ENCODE peak calls at places on chromosome 12, in nine cellular contexts. X is aorta; K is heart right ventricle; H is K562; S is PC-3; Z is SJSA1; Y is CD8-positive, alpha-beta memory T cell; R is psoas muscle; T is right cardiac atrium. N is an unnamed sample.

GRCh38 chr12:16118586-16118985 is 158.9 kb downstream of the SLC15A5 start:
- DNase-seq in X (no peak), K (no peak), H (no peak), S (no peak), Z (no peak), Y (no peak), R (no peak), T (no peak), N (no peak)

GRCh38 chr12:72390146-72390545 is 118.0 kb downstream of the TRHDE start:
- DNase-seq in X (no peak), K (no peak), H (no peak), S (no peak), Z (no peak), Y (no peak), R (no peak), T (no peak), N (no peak)

GRCh38 chr12:98352218-98352811 is 163.1 kb upstream of the TMPO start:
- DNase-seq in X (no peak), K (no peak), H (no peak), S (peak; percentile 76), Z (peak; percentile 47), Y (no peak), R (no peak), T (no peak), N (no peak)

GRCh38 chr12:96421014-96421413 is 20.8 kb upstream of the CDK17 start:
- DNase-seq in X (no peak), K (no peak), H (no peak), S (no peak), Z (no peak), Y (peak; percentile 12), R (no peak), T (no peak), N (no peak)

GRCh38 chr12:120991965-120992364 is 13.6 kb downstream of the HNF1A start:
- DNase-seq in X (no peak), K (no peak), H (no peak), S (no peak), Z (no peak), Y (no peak), R (no peak), T (no peak), N (no peak)

GRCh38 chr12:11681211-11681610 is 31.7 kb downstream of the ETV6 start:
- DNase-seq in X (no peak), K (no peak), H (no peak), S (no peak), Z (no peak), Y (no peak), R (no peak), T (no peak), N (no peak)

GRCh38 chr12:70590549-70591226 is 46.5 kb downstream of the PTPRB start:
- DNase-seq in X (no peak), K (no peak), H (no peak), S (no peak), Z (no peak), Y (no peak), R (no peak), T (no peak), N (no peak)

GRCh38 chr12:96994900-96995299 is 87.8 kb downstream of the NEDD1 start:
- DNase-seq in X (no peak), K (no peak), H (no peak), S (no peak), Z (no peak), Y (no peak), R (no peak), T (no peak), N (no peak)

GRCh38 chr12:54859502-54859901 is 5.2 kb downstream of the MUCL1 start:
- DNase-seq in X (no peak), K (no peak), H (no peak), S (no peak), Z (no peak), Y (no peak), R (no peak), T (no peak), N (no peak)

GRCh38 chr12:122984612-122985358 is 4.3 kb downstream of the ARL6IP4 start:
- DNase-seq in X (no peak), K (no peak), H (no peak), S (no peak), Z (no peak), Y (no peak), R (peak; percentile 72), T (peak; percentile 87), N (no peak)

GRCh38 chr12:111158992-111159391 is 209.9 kb downstream of the PHETA1 start:
- DNase-seq in X (no peak), K (no peak), H (no peak), S (no peak), Z (no peak), Y (no peak), R (no peak), T (no peak), N (no peak)

GRCh38 chr12:84760091-84760490 is 152.5 kb downstream of the SLC6A15 start:
- DNase-seq in X (no peak), K (no peak), H (no peak), S (no peak), Z (no peak), Y (no peak), R (no peak), T (no peak), N (no peak)

GRCh38 chr12:70983692-70984091 is 63.2 kb upstream of the PTPRR start:
- DNase-seq in X (no peak), K (no peak), H (no peak), S (no peak), Z (no peak), Y (no peak), R (no peak), T (no peak), N (no peak)

GRCh38 chr12:127238061-127238460 is 1028.9 kb upstream of the TMEM132C start:
- DNase-seq in X (no peak), K (no peak), H (no peak), S (no peak), Z (no peak), Y (no peak), R (no peak), T (no peak), N (no peak)
- H3K9me3 ChIP-seq in X (no peaks in the 10 kb centered on the region), K (no peaks in the 10 kb centered on the region), H (no peaks in the 10 kb centered on the region), S (no peaks in the 10 kb centered on the region), Z (no peaks in the 10 kb centered on the region), Y (no peaks in the 10 kb centered on the region), R (no peaks in the 10 kb centered on the region), T (no peaks in the 10 kb centered on the region), N (peaks cover 2% of the 10 kb centered on the region)

GRCh38 chr12:38056701-38057689 is 259.6 kb upstream of the ALG10B start:
- DNase-seq in X (no peak), K (no peak), H (no peak), S (peak; percentile 97), Z (no peak), Y (no peak), R (no peak), T (no peak), N (no peak)
- H3K9me3 ChIP-seq in X (no peaks in the 10 kb centered on the region), K (peaks cover 33% of the 10 kb centered on the region), H (no peaks in the 10 kb centered on the region), S (no peaks in the 10 kb centered on the region), Z (no peaks in the 10 kb centered on the region), Y (no peaks in the 10 kb centered on the region), R (no peaks in the 10 kb centered on the region), T (no peaks in the 10 kb centered on the region), N (no peaks in the 10 kb centered on the region)

GRCh38 chr12:133081408-133081806 is 684 bp downstream of the ZNF140 start:
- DNase-seq in X (no peak), K (peak; percentile 11), H (no peak), S (no peak), Z (no peak), Y (no peak), R (no peak), T (peak; percentile 67), N (no peak)

GRCh38 chr12:133080051-133080618 is 588 bp upstream of the ZNF140 start:
- DNase-seq in X (peak; percentile 99), K (peak; percentile 99), H (peak; percentile 77), S (peak; percentile 56), Z (peak; percentile 49), Y (peak; percentile 92), R (peak; percentile 99), T (peak; percentile 99), N (peak; percentile 84)

GRCh38 chr12:133083345-133083744 is 2.6 kb downstream of the ZNF140 start:
- DNase-seq in X (no peak), K (no peak), H (no peak), S (no peak), Z (no peak), Y (no peak), R (no peak), T (no peak), N (no peak)

DNA sequence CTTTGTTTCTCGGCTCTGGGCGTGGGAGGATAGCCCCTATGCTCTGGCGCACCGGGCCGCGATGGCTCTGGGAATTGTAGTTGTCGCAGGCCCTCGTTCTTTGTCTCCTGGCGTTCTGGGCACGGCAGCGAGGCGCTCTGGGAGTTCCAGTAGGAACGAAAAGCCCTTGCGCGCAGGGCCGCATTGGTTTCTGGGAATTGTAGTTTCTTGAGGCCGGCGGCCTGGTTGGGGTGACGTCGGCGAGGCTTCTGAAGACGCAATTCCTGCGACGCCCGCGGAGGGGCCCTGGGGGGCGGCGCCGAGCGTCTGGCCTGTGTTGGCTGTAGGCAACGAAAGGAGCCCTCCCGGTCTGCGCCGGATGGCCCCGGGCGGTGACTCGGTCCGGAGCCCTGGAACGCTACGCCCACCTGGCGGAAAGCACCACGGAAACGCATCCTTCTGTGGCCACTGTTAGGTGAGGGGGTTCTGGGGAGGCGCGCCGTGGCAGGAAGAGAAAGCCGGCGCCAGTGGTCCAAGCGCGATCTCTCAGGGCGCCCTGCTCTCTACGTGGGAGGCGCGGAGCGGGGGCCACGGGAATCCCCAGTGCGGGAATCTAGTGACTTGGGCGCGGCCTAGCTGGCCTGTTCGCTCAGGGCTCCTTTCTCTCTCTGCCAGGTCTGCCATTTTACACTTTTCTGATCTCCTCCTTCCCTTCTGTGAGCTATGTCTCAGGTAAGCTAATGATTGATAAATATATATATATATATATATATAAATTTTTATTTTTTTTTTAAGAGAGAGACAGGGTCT is at the start of gene ZNF140:
- DNase-seq in X (peak; percentile 98), K (peak; percentile 97), H (peak; percentile 86), S (peak; percentile 44), Z (peak; percentile 44), Y (peak; percentile 92), R (peak; percentile 98), T (peak; percentile 98), N (peak; percentile 92)
- H3K9me3 ChIP-seq in X (peaks cover 18% of the 10 kb centered on the region), K (peaks cover 85% of the 10 kb centered on the region), H (peaks cover 22% of the 10 kb centered on the region), S (peaks cover 40% of the 10 kb centered on the region), Z (peaks cover 25% of the 10 kb centered on the region), Y (peaks cover 53% of the 10 kb centered on the region), R (peaks cover 82% of the 10 kb centered on the region), T (peaks cover 13% of the 10 kb centered on the region), N (peaks cover 31% of the 10 kb centered on the region)

GRCh38 chr12:34304001-34304400 is 281.7 kb downstream of the ALG10 start:
- DNase-seq in X (peak; percentile 48), K (no peak), H (no peak), S (no peak), Z (no peak), Y (no peak), R (peak; percentile 32), T (peak; percentile 16), N (no peak)

GRCh38 chr12:34306133-34306830 is 284.0 kb downstream of the ALG10 start:
- DNase-seq in X (peak; percentile 53), K (no peak), H (no peak), S (no peak), Z (no peak), Y (no peak), R (no peak), T (peak; percentile 39), N (no peak)

GRCh38 chr12:34303091-34303870 is 281.0 kb downstream of the ALG10 start:
- DNase-seq in X (peak; percentile 64), K (no peak), H (no peak), S (no peak), Z (no peak), Y (no peak), R (peak; percentile 13), T (peak; percentile 35), N (no peak)

GRCh38 chr12:34304546-34304945 is 282.2 kb downstream of the ALG10 start:
- DNase-seq in X (peak; percentile 67), K (no peak), H (no peak), S (no peak), Z (no peak), Y (no peak), R (peak; percentile 21), T (peak; percentile 30), N (no peak)

GRCh38 chr12:34305176-34305575 is 282.9 kb downstream of the ALG10 start:
- DNase-seq in X (peak; percentile 49), K (no peak), H (no peak), S (no peak), Z (no peak), Y (no peak), R (no peak), T (peak; percentile 36), N (no peak)
- H3K9me3 ChIP-seq in X (no peaks in the 10 kb centered on the region), K (peaks cover 42% of the 10 kb centered on the region), H (no peaks in the 10 kb centered on the region), S (no peaks in the 10 kb centered on the region), Z (peaks cover 10% of the 10 kb centered on the region), Y (no peaks in the 10 kb centered on the region), R (no peaks in the 10 kb centered on the region), T (no peaks in the 10 kb centered on the region), N (no peaks in the 10 kb centered on the region)

N was measured in T-helper 17 cell.